ENCODE peak calls at places on chromosomes 16 and 17, in six cellular contexts. One of them, this sample, is unnamed.
A peak's percentile ranks its signal among the peaks of the same experiment; 100 is the strongest.

GRCh38 chr16:86426243-86426642 is 84.1 kb upstream of the FOXF1 start:
- ATAC-seq in heart right ventricle: no peak
- ATAC-seq in upper lobe of left lung: no peak
- ATAC-seq in HepG2: no peak
- ATAC-seq in HCT116: no peak
- ATAC-seq in A549: no peak
- ATAC-seq in this sample: no peak

GRCh38 chr17:47884427-47884740 is 11.7 kb upstream of the SP2 start:
- ATAC-seq in heart right ventricle: no peak
- ATAC-seq in upper lobe of left lung: no peak
- ATAC-seq in HepG2: no peak
- ATAC-seq in HCT116: no peak
- ATAC-seq in A549: no peak
- ATAC-seq in this sample: no peak

GRCh38 chr16:81823111-81823510 is 44.0 kb downstream of the PLCG2 start:
- ATAC-seq in heart right ventricle: peak; percentile 62
- ATAC-seq in upper lobe of left lung: peak; percentile 57
- ATAC-seq in HepG2: peak; percentile 30
- ATAC-seq in HCT116: no peak
- ATAC-seq in A549: no peak
- ATAC-seq in this sample: no peak

GRCh38 chr17:7677388-7678067 is 9.8 kb downstream of the TP53 start:
- ATAC-seq in heart right ventricle: no peak
- ATAC-seq in upper lobe of left lung: no peak
- ATAC-seq in HepG2: no peak
- ATAC-seq in HCT116: no peak
- ATAC-seq in A549: no peak
- ATAC-seq in this sample: no peak

GRCh38 chr17:41315814-41316430 is 412 bp upstream of the KRTAP17-1 start:
- ATAC-seq in heart right ventricle: no peak
- ATAC-seq in upper lobe of left lung: no peak
- ATAC-seq in HepG2: no peak
- ATAC-seq in HCT116: no peak
- ATAC-seq in A549: no peak
- ATAC-seq in this sample: no peak

GRCh38 chr17:80704381-80704819 is 159.8 kb downstream of the RPTOR start:
- ATAC-seq in heart right ventricle: no peak
- ATAC-seq in upper lobe of left lung: no peak
- ATAC-seq in HepG2: no peak
- ATAC-seq in HCT116: no peak
- ATAC-seq in A549: no peak
- ATAC-seq in this sample: no peak

GRCh38 chr16:85253127-85253941 is 141.1 kb upstream of the CIBAR2 start:
- ATAC-seq in heart right ventricle: peak; percentile 72
- ATAC-seq in upper lobe of left lung: peak; percentile 75
- ATAC-seq in HepG2: peak; percentile 93
- ATAC-seq in HCT116: peak; percentile 96
- ATAC-seq in A549: peak; percentile 96
- ATAC-seq in this sample: peak; percentile 70

GRCh38 chr16:87033021-87033471 is 284.1 kb downstream of the C16orf95 start:
- ATAC-seq in heart right ventricle: peak; percentile 52
- ATAC-seq in upper lobe of left lung: no peak
- ATAC-seq in HepG2: no peak
- ATAC-seq in HCT116: no peak
- ATAC-seq in A549: no peak
- ATAC-seq in this sample: no peak

GRCh38 chr16:78501744-78502143 is 402.3 kb downstream of the WWOX start:
- ATAC-seq in heart right ventricle: no peak
- ATAC-seq in upper lobe of left lung: no peak
- ATAC-seq in HepG2: no peak
- ATAC-seq in HCT116: no peak
- ATAC-seq in A549: no peak
- ATAC-seq in this sample: no peak

GRCh38 chr16:4364196-4365013 is 7.2 kb upstream of the VASN start:
- ATAC-seq in heart right ventricle: no peak
- ATAC-seq in upper lobe of left lung: no peak
- ATAC-seq in HepG2: no peak
- ATAC-seq in HCT116: no peak
- ATAC-seq in A549: no peak
- ATAC-seq in this sample: no peak

GRCh38 chr16:85746431-85747227 is 4.3 kb downstream of the C16orf74 start:
- ATAC-seq in heart right ventricle: no peak
- ATAC-seq in upper lobe of left lung: no peak
- ATAC-seq in HepG2: no peak
- ATAC-seq in HCT116: peak; percentile 73
- ATAC-seq in A549: peak; percentile 48
- ATAC-seq in this sample: no peak

GRCh38 chr17:18381158-18381952 is 3.8 kb downstream of the EVPLL start:
- ATAC-seq in heart right ventricle: no peak
- ATAC-seq in upper lobe of left lung: no peak
- ATAC-seq in HepG2: peak; percentile 17
- ATAC-seq in HCT116: no peak
- ATAC-seq in A549: no peak
- ATAC-seq in this sample: no peak

GRCh38 chr17:64148017-64148631 is 18.2 kb upstream of the ERN1 start:
- ATAC-seq in heart right ventricle: no peak
- ATAC-seq in upper lobe of left lung: no peak
- ATAC-seq in HepG2: no peak
- ATAC-seq in HCT116: no peak
- ATAC-seq in A549: peak; percentile 6
- ATAC-seq in this sample: no peak

GRCh38 chr16:78705694-78706093 is 606.2 kb downstream of the WWOX start:
- ATAC-seq in heart right ventricle: no peak
- ATAC-seq in upper lobe of left lung: no peak
- ATAC-seq in HepG2: peak; percentile 91
- ATAC-seq in HCT116: no peak
- ATAC-seq in A549: peak; percentile 76
- ATAC-seq in this sample: no peak

GRCh38 chr17:50426814-50427787 is 1.1 kb downstream of the ACSF2 start:
- ATAC-seq in heart right ventricle: peak; percentile 72
- ATAC-seq in upper lobe of left lung: peak; percentile 37
- ATAC-seq in HepG2: peak; percentile 67
- ATAC-seq in HCT116: peak; percentile 63
- ATAC-seq in A549: peak; percentile 84
- ATAC-seq in this sample: no peak

GRCh38 chr17:19304209-19304608 is 58.3 kb downstream of the B9D1 start:
- ATAC-seq in heart right ventricle: peak; percentile 73
- ATAC-seq in upper lobe of left lung: peak; percentile 85
- ATAC-seq in HepG2: peak; percentile 26
- ATAC-seq in HCT116: no peak
- ATAC-seq in A549: no peak
- ATAC-seq in this sample: peak; percentile 71

GRCh38 chr16:27281285-27281684 is 12.7 kb upstream of the NSMCE1 start:
- ATAC-seq in heart right ventricle: no peak
- ATAC-seq in upper lobe of left lung: no peak
- ATAC-seq in HepG2: no peak
- ATAC-seq in HCT116: no peak
- ATAC-seq in A549: no peak
- ATAC-seq in this sample: no peak

GRCh38 chr17:55969577-55969976 is 183.7 kb upstream of the ANKFN1 start:
- ATAC-seq in heart right ventricle: no peak
- ATAC-seq in upper lobe of left lung: no peak
- ATAC-seq in HepG2: no peak
- ATAC-seq in HCT116: no peak
- ATAC-seq in A549: no peak
- ATAC-seq in this sample: no peak

GRCh38 chr17:6070280-6070894 is at the start of gene WSCD1:
- ATAC-seq in heart right ventricle: peak; percentile 72
- ATAC-seq in upper lobe of left lung: peak; percentile 40
- ATAC-seq in HepG2: peak; percentile 63
- ATAC-seq in HCT116: no peak
- ATAC-seq in A549: peak; percentile 41
- ATAC-seq in this sample: peak; percentile 72

GRCh38 chr16:88455610-88456355 is 2.7 kb downstream of the ZFPM1 start:
- ATAC-seq in heart right ventricle: no peak
- ATAC-seq in upper lobe of left lung: no peak
- ATAC-seq in HepG2: peak; percentile 3
- ATAC-seq in HCT116: peak; percentile 29
- ATAC-seq in A549: peak; percentile 3
- ATAC-seq in this sample: no peak

GRCh38 chr17:9760336-9760735 is 31.1 kb downstream of the DHRS7C start:
- ATAC-seq in heart right ventricle: no peak
- ATAC-seq in upper lobe of left lung: no peak
- ATAC-seq in HepG2: no peak
- ATAC-seq in HCT116: no peak
- ATAC-seq in A549: no peak
- ATAC-seq in this sample: no peak

GRCh38 chr17:76887809-76888208 is 19.6 kb downstream of the MGAT5B start:
- ATAC-seq in heart right ventricle: no peak
- ATAC-seq in upper lobe of left lung: no peak
- ATAC-seq in HepG2: peak; percentile 26
- ATAC-seq in HCT116: peak; percentile 65
- ATAC-seq in A549: peak; percentile 46
- ATAC-seq in this sample: no peak

GRCh38 chr16:56749806-56750491 is 20.0 kb downstream of the NUP93 start:
- ATAC-seq in heart right ventricle: peak; percentile 48
- ATAC-seq in upper lobe of left lung: no peak
- ATAC-seq in HepG2: no peak
- ATAC-seq in HCT116: no peak
- ATAC-seq in A549: no peak
- ATAC-seq in this sample: no peak

GRCh38 chr16:47848481-47849109 is 307.2 kb downstream of the ABCC12 start:
- ATAC-seq in heart right ventricle: no peak
- ATAC-seq in upper lobe of left lung: no peak
- ATAC-seq in HepG2: no peak
- ATAC-seq in HCT116: no peak
- ATAC-seq in A549: no peak
- ATAC-seq in this sample: no peak

DNA sequence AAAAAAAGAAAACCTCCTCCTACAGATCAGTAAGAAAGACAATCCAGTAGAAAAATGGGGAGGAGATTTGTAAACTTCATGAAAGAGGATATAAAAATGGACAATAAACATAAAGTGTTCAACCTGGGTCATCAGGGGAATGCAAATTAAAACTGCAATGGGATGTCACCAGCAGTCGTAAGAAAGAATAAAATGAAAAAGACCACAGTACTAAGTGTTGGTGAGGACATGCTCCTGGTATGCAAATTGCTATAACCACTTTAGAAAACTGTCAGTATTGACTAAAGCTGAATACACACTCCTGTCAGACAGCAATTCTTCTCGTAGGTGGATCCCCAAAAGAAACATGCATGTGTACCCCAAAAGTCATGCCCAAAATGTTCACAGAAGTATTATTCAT is 265.3 kb upstream of the CACNG5 start:
- ATAC-seq in heart right ventricle: no peak
- ATAC-seq in upper lobe of left lung: no peak
- ATAC-seq in HepG2: no peak
- ATAC-seq in HCT116: no peak
- ATAC-seq in A549: no peak
- ATAC-seq in this sample: no peak
- H3K27ac ChIP-seq in heart right ventricle: no peak overlapping the region
- H3K27ac ChIP-seq in upper lobe of left lung: no peak overlapping the region
- H3K27ac ChIP-seq in HepG2: no peak overlapping the region
- H3K27ac ChIP-seq in HCT116: no peak overlapping the region
- H3K27ac ChIP-seq in A549: no peak overlapping the region
- H3K27ac ChIP-seq in this sample: no peak overlapping the region

GRCh38 chr16:25748099-25748654 is 56.4 kb downstream of the HS3ST4 start:
- ATAC-seq in heart right ventricle: no peak
- ATAC-seq in upper lobe of left lung: no peak
- ATAC-seq in HepG2: no peak
- ATAC-seq in HCT116: no peak
- ATAC-seq in A549: no peak
- ATAC-seq in this sample: no peak
- H3K27ac ChIP-seq in heart right ventricle: no peak overlapping the region
- H3K27ac ChIP-seq in upper lobe of left lung: no peak overlapping the region
- H3K27ac ChIP-seq in HepG2: no peak overlapping the region
- H3K27ac ChIP-seq in HCT116: no peak overlapping the region
- H3K27ac ChIP-seq in A549: no peak overlapping the region
- H3K27ac ChIP-seq in this sample: no peak overlapping the region

GRCh38 chr16:21302454-21302853 is 24.4 kb upstream of the CRYM start:
- ATAC-seq in heart right ventricle: no peak
- ATAC-seq in upper lobe of left lung: no peak
- ATAC-seq in HepG2: no peak
- ATAC-seq in HCT116: no peak
- ATAC-seq in A549: no peak
- ATAC-seq in this sample: no peak
- H3K27ac ChIP-seq in heart right ventricle: no peak overlapping the region
- H3K27ac ChIP-seq in upper lobe of left lung: no peak overlapping the region
- H3K27ac ChIP-seq in HepG2: no peak overlapping the region
- H3K27ac ChIP-seq in HCT116: no peak overlapping the region
- H3K27ac ChIP-seq in A549: peak overlapping the region; percentile 82
- H3K27ac ChIP-seq in this sample: peak overlapping the region; percentile 76

GRCh38 chr16:19878760-19879159 is 5.9 kb downstream of the GPRC5B start:
- ATAC-seq in heart right ventricle: no peak
- ATAC-seq in upper lobe of left lung: no peak
- ATAC-seq in HepG2: no peak
- ATAC-seq in HCT116: no peak
- ATAC-seq in A549: no peak
- ATAC-seq in this sample: no peak

GRCh38 chr16:19881783-19882182 is 2.9 kb downstream of the GPRC5B start:
- ATAC-seq in heart right ventricle: no peak
- ATAC-seq in upper lobe of left lung: no peak
- ATAC-seq in HepG2: no peak
- ATAC-seq in HCT116: no peak
- ATAC-seq in A549: no peak
- ATAC-seq in this sample: no peak

GRCh38 chr16:19881028-19881427 is 3.6 kb downstream of the GPRC5B start:
- ATAC-seq in heart right ventricle: no peak
- ATAC-seq in upper lobe of left lung: no peak
- ATAC-seq in HepG2: no peak
- ATAC-seq in HCT116: no peak
- ATAC-seq in A549: no peak
- ATAC-seq in this sample: no peak

GRCh38 chr16:19876501-19877059 is 8.1 kb downstream of the GPRC5B start:
- ATAC-seq in heart right ventricle: peak; percentile 64
- ATAC-seq in upper lobe of left lung: no peak
- ATAC-seq in HepG2: no peak
- ATAC-seq in HCT116: no peak
- ATAC-seq in A549: no peak
- ATAC-seq in this sample: peak; percentile 35

DNA sequence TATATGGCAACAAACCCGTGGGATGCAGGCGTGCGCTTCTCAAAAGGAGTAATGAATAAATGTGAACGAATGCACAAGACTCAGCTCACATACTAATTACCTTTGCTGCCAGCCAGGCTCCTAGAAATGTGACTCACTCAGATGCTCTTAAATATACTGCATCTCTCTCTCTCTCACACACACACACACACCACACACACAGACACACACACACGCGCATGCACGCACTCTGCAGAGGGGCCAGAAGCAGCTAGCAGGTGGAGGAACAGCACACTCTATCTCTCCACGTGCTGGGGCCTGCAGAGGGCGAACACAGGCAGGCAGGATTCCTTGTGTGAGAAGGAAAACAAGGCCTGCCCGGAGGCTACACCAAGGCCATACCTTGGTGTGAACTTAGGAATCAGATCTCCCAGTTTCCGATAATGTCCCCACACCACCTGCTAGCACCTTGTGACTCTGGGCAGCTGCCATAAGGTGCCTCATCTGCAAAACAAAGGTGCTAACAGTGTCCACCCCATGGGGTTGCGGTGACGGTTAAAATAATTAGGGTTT is 5.3 kb downstream of the GPRC5B start:
- ATAC-seq in heart right ventricle: no peak
- ATAC-seq in upper lobe of left lung: no peak
- ATAC-seq in HepG2: peak; percentile 68
- ATAC-seq in HCT116: no peak
- ATAC-seq in A549: no peak
- ATAC-seq in this sample: no peak
- H3K27ac ChIP-seq in heart right ventricle: peak overlapping the region; percentile 49
- H3K27ac ChIP-seq in upper lobe of left lung: no peak overlapping the region
- H3K27ac ChIP-seq in HepG2: no peak overlapping the region
- H3K27ac ChIP-seq in HCT116: no peak overlapping the region
- H3K27ac ChIP-seq in A549: no peak overlapping the region
- H3K27ac ChIP-seq in this sample: no peak overlapping the region

GRCh38 chr17:17027442-17028058 is 14.7 kb upstream of the MPRIP start:
- ATAC-seq in heart right ventricle: no peak
- ATAC-seq in upper lobe of left lung: no peak
- ATAC-seq in HepG2: no peak
- ATAC-seq in HCT116: peak; percentile 18
- ATAC-seq in A549: peak; percentile 2
- ATAC-seq in this sample: no peak
- H3K27ac ChIP-seq in heart right ventricle: no peak overlapping the region
- H3K27ac ChIP-seq in upper lobe of left lung: no peak overlapping the region
- H3K27ac ChIP-seq in HepG2: no peak overlapping the region
- H3K27ac ChIP-seq in HCT116: peak overlapping the region; percentile 59
- H3K27ac ChIP-seq in A549: peak overlapping the region; percentile 98
- H3K27ac ChIP-seq in this sample: no peak overlapping the region